ENCODE peak calls at places on chromosome 12, in six cellular contexts. G is aorta; L is CD4-positive, alpha-beta T cell; M is CD4-positive, CD25-positive, alpha-beta regulatory T cell; O is BJ; S is AG04450. Z is an unnamed sample. For H3K27me3, the result is how much of the 10 kb centered on the place peaks cover.

GRCh38 chr12:7609480-7609879 is 56.2 kb downstream of the APOBEC1 start:
- DNase-seq in G (no peak), L (no peak), M (no peak), O (no peak), S (no peak), Z (no peak)

GRCh38 chr12:104742551-104742961 is 215.5 kb downstream of the SLC41A2 start:
- DNase-seq in G (peak), L (no peak), M (no peak), O (no peak), S (no peak), Z (no peak)

GRCh38 chr12:124940393-124941169 is 26.1 kb upstream of the UBC start:
- DNase-seq in G (peak), L (peak), M (peak), O (peak), S (peak), Z (peak)

GRCh38 chr12:80168936-80169335 is 69.6 kb downstream of the OTOGL start:
- DNase-seq in G (no peak), L (no peak), M (no peak), O (no peak), S (no peak), Z (no peak)

GRCh38 chr12:63668028-63668799 is at the start of gene DPY19L2:
- DNase-seq in G (peak), L (peak), M (peak), O (peak), S (peak), Z (peak)

GRCh38 chr12:75823475-75823874 is 208.1 kb downstream of the PHLDA1 start:
- DNase-seq in G (no peak), L (no peak), M (no peak), O (no peak), S (no peak), Z (no peak)

GRCh38 chr12:108752387-108752786 is 21.1 kb upstream of the CORO1C start:
- DNase-seq in G (no peak), L (no peak), M (no peak), O (no peak), S (no peak), Z (no peak)

GRCh38 chr12:118119449-118119879 is 15.7 kb upstream of the VSIG10 start:
- DNase-seq in G (no peak), L (no peak), M (no peak), O (no peak), S (no peak), Z (no peak)

GRCh38 chr12:64737539-64737938 is 21.7 kb downstream of the GNS start:
- DNase-seq in G (no peak), L (peak), M (peak), O (no peak), S (no peak), Z (no peak)

DNA sequence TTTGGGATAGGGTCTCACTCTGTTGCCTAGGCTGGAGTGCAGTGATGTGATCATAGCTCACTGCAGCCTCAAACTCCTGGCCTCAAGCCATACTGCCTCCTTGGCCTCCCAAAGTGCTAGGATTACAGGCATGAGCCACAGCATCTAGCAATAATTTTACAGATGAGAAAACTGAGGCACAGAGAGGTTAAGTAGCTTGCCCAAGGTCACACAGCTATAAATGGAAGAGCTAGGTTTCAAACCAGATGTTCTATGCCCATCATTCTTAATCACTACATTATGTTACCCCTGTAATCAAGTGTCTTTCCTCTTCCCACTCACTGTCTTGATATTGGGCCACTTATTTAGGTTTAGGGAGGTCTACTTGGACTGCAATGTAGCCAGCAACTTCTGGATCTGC is 3.6 kb downstream of the SLC17A8 start:
- DNase-seq in G (no peak), L (no peak), M (no peak), O (no peak), S (no peak), Z (no peak)
- H3K27me3 ChIP-seq in G (under half), L (under half), M (under half), O (under half), S (under half), Z (under half)

DNA sequence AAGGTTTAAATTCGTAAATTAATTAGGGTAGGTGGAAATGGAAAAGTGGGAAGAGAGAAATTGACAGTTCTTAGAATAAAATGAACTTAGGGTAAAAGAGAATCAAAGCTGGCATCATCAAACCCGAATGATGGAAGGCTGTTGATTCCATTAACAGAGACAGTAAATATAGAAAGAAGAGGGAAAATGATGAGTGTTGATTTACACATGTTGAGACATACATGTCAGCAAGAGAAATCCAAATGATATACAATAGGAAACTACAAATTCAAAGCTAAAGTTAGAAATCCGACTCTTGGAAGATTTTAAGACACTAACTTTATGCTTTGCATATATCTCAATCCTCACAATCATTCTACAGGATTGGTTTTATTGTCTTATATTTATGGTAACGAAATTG is 30.3 kb downstream of the LIMA1 start:
- DNase-seq in G (no peak), L (no peak), M (no peak), O (no peak), S (no peak), Z (no peak)
- H3K27me3 ChIP-seq in G (under half), L (under half), M (under half), O (under half), S (under half), Z (under half)

DNA sequence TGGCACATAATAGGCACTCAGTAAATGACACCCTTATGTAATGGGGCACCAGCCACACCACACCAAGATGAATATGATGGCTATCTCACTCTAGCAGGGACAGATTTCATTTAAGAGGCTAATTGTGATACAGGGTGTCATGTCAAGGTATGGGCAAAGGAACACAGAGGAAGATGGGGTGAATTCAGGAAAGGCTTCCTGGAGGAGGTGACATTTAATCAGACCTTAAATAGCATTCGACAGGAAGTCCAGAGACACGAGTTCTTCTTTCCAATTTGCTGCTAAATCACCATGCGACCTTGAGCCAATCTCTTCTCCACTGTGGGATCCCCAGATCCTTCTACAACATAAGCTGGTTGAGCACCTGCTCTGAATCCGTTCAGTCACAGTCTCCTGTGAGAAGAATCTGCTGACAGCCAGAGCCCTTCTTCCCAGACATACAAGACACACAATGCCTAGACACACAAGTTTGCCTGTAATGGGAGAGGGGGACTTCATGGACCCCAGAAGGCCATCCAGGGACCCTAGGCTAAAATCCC is 1.5 kb upstream of the DTX1 start:
- DNase-seq in G (no peak), L (no peak), M (no peak), O (no peak), S (no peak), Z (no peak)
- H3K27me3 ChIP-seq in G (under half), L (under half), M (under half), O (under half), S (under half), Z (under half)

DNA sequence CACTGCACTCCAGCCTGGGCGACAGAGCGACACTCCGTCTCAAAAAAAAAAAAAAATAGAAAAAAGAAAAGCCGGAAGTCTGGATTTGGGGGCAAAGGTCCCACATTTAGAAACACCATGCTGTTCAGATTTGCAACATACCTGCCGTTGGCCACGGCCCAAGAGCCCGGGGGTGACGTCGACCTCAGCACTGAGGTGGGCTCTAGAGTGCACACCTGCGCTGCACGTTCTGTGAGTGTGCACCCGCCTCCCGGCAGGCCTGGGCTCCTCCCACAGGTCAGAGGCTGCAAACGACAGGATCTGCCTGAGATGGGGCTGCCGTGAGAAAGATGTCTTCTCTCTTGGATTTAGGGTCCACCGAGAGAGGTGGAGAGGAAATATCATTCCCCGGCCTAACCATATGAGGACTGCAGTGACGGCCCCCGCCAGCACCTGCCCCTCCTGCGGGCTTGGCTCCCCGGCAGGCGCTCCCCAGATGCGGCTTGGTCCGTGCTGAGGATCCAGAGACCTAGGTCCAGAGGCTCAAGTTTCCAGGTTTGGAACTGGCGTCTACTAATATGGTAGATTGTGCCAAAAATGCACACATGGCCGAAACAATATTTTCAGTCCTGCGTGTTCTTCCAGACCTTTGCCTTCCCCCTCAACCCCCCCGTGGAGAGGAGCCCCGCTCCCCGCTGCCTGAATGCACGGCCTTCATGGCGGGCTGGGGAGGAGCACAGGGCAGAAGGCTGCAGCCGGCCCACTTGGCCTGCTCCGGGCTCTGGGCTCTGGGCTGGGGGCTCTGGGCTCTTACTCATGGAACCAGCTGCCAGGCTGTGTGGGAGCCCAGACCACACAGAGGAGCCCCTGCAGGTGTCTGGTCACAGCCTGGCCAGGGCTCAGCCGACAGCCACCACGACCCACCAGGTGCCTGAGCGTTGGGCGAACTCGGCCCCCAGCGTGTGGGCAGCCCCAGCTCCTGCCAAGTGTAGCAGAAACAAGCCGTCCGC is 58.8 kb upstream of the FBRSL1 start:
- DNase-seq in G (no peak), L (no peak), M (no peak), O (no peak), S (no peak), Z (no peak)
- H3K27me3 ChIP-seq in G (under half), L (under half), M (under half), O (under half), S (under half), Z (under half)

GRCh38 chr12:131605304-131605829 is 105.5 kb upstream of the SFSWAP start:
- DNase-seq in G (no peak), L (no peak), M (no peak), O (no peak), S (no peak), Z (no peak)
- H3K27me3 ChIP-seq in G (under half), L (under half), M (under half), O (under half), S (under half), Z (half or more)

DNA sequence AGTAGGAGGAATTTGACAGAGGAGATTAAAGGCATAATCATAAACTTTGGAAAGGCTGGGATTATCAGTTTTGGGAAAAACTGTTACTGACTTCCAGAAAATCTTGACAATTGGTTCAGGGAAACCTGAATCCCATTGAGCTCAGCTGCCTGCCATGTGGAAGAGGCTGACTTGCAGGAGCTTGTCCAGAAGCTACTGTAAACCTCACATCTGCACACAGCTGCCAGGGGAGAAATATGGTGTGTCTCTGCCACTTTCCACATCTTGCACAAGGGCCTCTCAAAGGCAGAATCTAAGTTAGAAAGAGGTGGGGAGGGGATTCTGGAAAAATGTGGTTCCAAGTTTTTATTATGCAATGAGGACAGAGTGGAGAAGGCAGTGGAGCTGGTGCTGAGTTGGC is 8.7 kb upstream of the BHLHE41 start:
- DNase-seq in G (no peak), L (no peak), M (no peak), O (no peak), S (no peak), Z (no peak)
- H3K27me3 ChIP-seq in G (under half), L (under half), M (under half), O (under half), S (under half), Z (under half)

DNA sequence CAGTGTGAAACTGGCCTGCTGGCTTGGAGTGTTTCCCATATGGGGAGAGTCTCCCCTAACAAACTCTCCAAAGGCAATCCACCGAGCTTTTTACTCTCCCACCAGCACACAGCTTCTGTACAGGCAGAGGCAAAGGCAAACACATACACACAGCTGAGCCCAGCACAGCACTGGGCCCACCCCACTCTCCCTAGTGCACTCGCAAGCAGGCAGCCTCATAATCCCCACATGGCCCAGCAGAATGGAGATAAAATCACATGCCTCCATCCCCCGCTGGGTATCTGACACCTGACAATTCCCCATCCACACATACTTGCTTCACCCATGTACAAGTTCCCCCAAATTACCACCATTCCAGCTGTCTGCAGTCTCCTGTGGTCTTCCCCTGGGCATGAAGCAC is 3.4 kb downstream of the HOXC12 start:
- DNase-seq in G (no peak), L (no peak), M (no peak), O (no peak), S (no peak), Z (no peak)
- H3K27me3 ChIP-seq in G (under half), L (half or more), M (half or more), O (under half), S (half or more), Z (under half)

GRCh38 chr12:5043589-5044419 is at the start of gene KCNA5:
- DNase-seq in G (peak), L (no peak), M (no peak), O (no peak), S (no peak), Z (no peak)
- H3K27me3 ChIP-seq in G (under half), L (under half), M (under half), O (under half), S (under half), Z (under half)

GRCh38 chr12:128121424-128121823 is 145.5 kb upstream of the TMEM132C start:
- DNase-seq in G (no peak), L (no peak), M (no peak), O (no peak), S (no peak), Z (no peak)
- H3K27me3 ChIP-seq in G (under half), L (under half), M (under half), O (under half), S (under half), Z (under half)